ENCODE peak calls at places on chromosomes 13 and 19, in nine cellular contexts. One of them, this sample, is unnamed.

GRCh38 chr19:34662919-34663318 is 14.0 kb downstream of the SCGB2B2 start:
- DNase-seq in testis: no peak
- DNase-seq in ACHN: peak; percentile 23
- DNase-seq in NCI-H2029: peak; percentile 64
- DNase-seq in NCI-H1417: peak; percentile 14
- DNase-seq in stimulated activated CD4-positive, alpha-beta T cell treated with anti-CD3 and anti-CD28 coated beads, Interleukin-4, amount 100 ng/mL, for 24 hours: peak; percentile 24
- DNase-seq in RWPE1: peak; percentile 13
- DNase-seq in CD8-positive, alpha-beta memory T cell: peak; percentile 30
- DNase-seq in effector memory CD4-positive, alpha-beta T cell: peak; percentile 32
- DNase-seq in this sample: peak; percentile 65

GRCh38 chr19:54654447-54655321 is 8.1 kb upstream of the LILRB4 start:
- DNase-seq in testis: peak; percentile 21
- DNase-seq in ACHN: no peak
- DNase-seq in NCI-H2029: no peak
- DNase-seq in NCI-H1417: no peak
- DNase-seq in stimulated activated CD4-positive, alpha-beta T cell treated with anti-CD3 and anti-CD28 coated beads, Interleukin-4, amount 100 ng/mL, for 24 hours: no peak
- DNase-seq in RWPE1: no peak
- DNase-seq in CD8-positive, alpha-beta memory T cell: no peak
- DNase-seq in effector memory CD4-positive, alpha-beta T cell: no peak
- DNase-seq in this sample: peak; percentile 34

GRCh38 chr13:93847162-93847561 is 620.6 kb downstream of the GPC6 start:
- DNase-seq in testis: no peak
- DNase-seq in ACHN: peak; percentile 29
- DNase-seq in NCI-H2029: no peak
- DNase-seq in NCI-H1417: no peak
- DNase-seq in stimulated activated CD4-positive, alpha-beta T cell treated with anti-CD3 and anti-CD28 coated beads, Interleukin-4, amount 100 ng/mL, for 24 hours: no peak
- DNase-seq in RWPE1: peak; percentile 47
- DNase-seq in CD8-positive, alpha-beta memory T cell: no peak
- DNase-seq in effector memory CD4-positive, alpha-beta T cell: no peak
- DNase-seq in this sample: no peak

GRCh38 chr13:51728972-51729371 is 75.0 kb downstream of the DHRS12 start:
- DNase-seq in testis: no peak
- DNase-seq in ACHN: no peak
- DNase-seq in NCI-H2029: no peak
- DNase-seq in NCI-H1417: no peak
- DNase-seq in stimulated activated CD4-positive, alpha-beta T cell treated with anti-CD3 and anti-CD28 coated beads, Interleukin-4, amount 100 ng/mL, for 24 hours: no peak
- DNase-seq in RWPE1: peak; percentile 31
- DNase-seq in CD8-positive, alpha-beta memory T cell: no peak
- DNase-seq in effector memory CD4-positive, alpha-beta T cell: no peak
- DNase-seq in this sample: no peak

GRCh38 chr19:10815969-10816635 is 19.9 kb downstream of the TMED1 start:
- DNase-seq in testis: peak; percentile 12
- DNase-seq in ACHN: no peak
- DNase-seq in NCI-H2029: no peak
- DNase-seq in NCI-H1417: no peak
- DNase-seq in stimulated activated CD4-positive, alpha-beta T cell treated with anti-CD3 and anti-CD28 coated beads, Interleukin-4, amount 100 ng/mL, for 24 hours: no peak
- DNase-seq in RWPE1: no peak
- DNase-seq in CD8-positive, alpha-beta memory T cell: no peak
- DNase-seq in effector memory CD4-positive, alpha-beta T cell: no peak
- DNase-seq in this sample: no peak

GRCh38 chr13:25171517-25172302 is at the start of gene AMER2:
- DNase-seq in testis: peak; percentile 72
- DNase-seq in ACHN: no peak
- DNase-seq in NCI-H2029: peak; percentile 35
- DNase-seq in NCI-H1417: peak; percentile 24
- DNase-seq in stimulated activated CD4-positive, alpha-beta T cell treated with anti-CD3 and anti-CD28 coated beads, Interleukin-4, amount 100 ng/mL, for 24 hours: no peak
- DNase-seq in RWPE1: no peak
- DNase-seq in CD8-positive, alpha-beta memory T cell: no peak
- DNase-seq in effector memory CD4-positive, alpha-beta T cell: no peak
- DNase-seq in this sample: no peak

GRCh38 chr13:44108345-44108858 is 228.7 kb downstream of the LACC1 start:
- DNase-seq in testis: no peak
- DNase-seq in ACHN: no peak
- DNase-seq in NCI-H2029: no peak
- DNase-seq in NCI-H1417: no peak
- DNase-seq in stimulated activated CD4-positive, alpha-beta T cell treated with anti-CD3 and anti-CD28 coated beads, Interleukin-4, amount 100 ng/mL, for 24 hours: no peak
- DNase-seq in RWPE1: no peak
- DNase-seq in CD8-positive, alpha-beta memory T cell: no peak
- DNase-seq in effector memory CD4-positive, alpha-beta T cell: no peak
- DNase-seq in this sample: no peak

GRCh38 chr19:835201-835810 is 5.5 kb upstream of the PRTN3 start:
- DNase-seq in testis: no peak
- DNase-seq in ACHN: no peak
- DNase-seq in NCI-H2029: no peak
- DNase-seq in NCI-H1417: no peak
- DNase-seq in stimulated activated CD4-positive, alpha-beta T cell treated with anti-CD3 and anti-CD28 coated beads, Interleukin-4, amount 100 ng/mL, for 24 hours: no peak
- DNase-seq in RWPE1: no peak
- DNase-seq in CD8-positive, alpha-beta memory T cell: no peak
- DNase-seq in effector memory CD4-positive, alpha-beta T cell: no peak
- DNase-seq in this sample: no peak

GRCh38 chr13:48595330-48596127 is 58.2 kb upstream of the CYSLTR2 start:
- DNase-seq in testis: peak; percentile 84
- DNase-seq in ACHN: peak; percentile 65
- DNase-seq in NCI-H2029: no peak
- DNase-seq in NCI-H1417: peak; percentile 8
- DNase-seq in stimulated activated CD4-positive, alpha-beta T cell treated with anti-CD3 and anti-CD28 coated beads, Interleukin-4, amount 100 ng/mL, for 24 hours: peak; percentile 54
- DNase-seq in RWPE1: peak; percentile 52
- DNase-seq in CD8-positive, alpha-beta memory T cell: peak; percentile 10
- DNase-seq in effector memory CD4-positive, alpha-beta T cell: peak; percentile 35
- DNase-seq in this sample: peak; percentile 77

GRCh38 chr13:39665763-39666162 is 10.3 kb downstream of the COG6 start:
- DNase-seq in testis: no peak
- DNase-seq in ACHN: no peak
- DNase-seq in NCI-H2029: no peak
- DNase-seq in NCI-H1417: no peak
- DNase-seq in stimulated activated CD4-positive, alpha-beta T cell treated with anti-CD3 and anti-CD28 coated beads, Interleukin-4, amount 100 ng/mL, for 24 hours: no peak
- DNase-seq in RWPE1: no peak
- DNase-seq in CD8-positive, alpha-beta memory T cell: no peak
- DNase-seq in effector memory CD4-positive, alpha-beta T cell: no peak
- DNase-seq in this sample: no peak

GRCh38 chr19:17322854-17323253 is 11.8 kb downstream of the ANO8 start:
- DNase-seq in testis: no peak
- DNase-seq in ACHN: no peak
- DNase-seq in NCI-H2029: no peak
- DNase-seq in NCI-H1417: no peak
- DNase-seq in stimulated activated CD4-positive, alpha-beta T cell treated with anti-CD3 and anti-CD28 coated beads, Interleukin-4, amount 100 ng/mL, for 24 hours: no peak
- DNase-seq in RWPE1: no peak
- DNase-seq in CD8-positive, alpha-beta memory T cell: no peak
- DNase-seq in effector memory CD4-positive, alpha-beta T cell: no peak
- DNase-seq in this sample: no peak

GRCh38 chr13:30802953-30803478 is 67.7 kb downstream of the ALOX5AP start:
- DNase-seq in testis: peak; percentile 94
- DNase-seq in ACHN: peak; percentile 72
- DNase-seq in NCI-H2029: peak; percentile 44
- DNase-seq in NCI-H1417: peak; percentile 74
- DNase-seq in stimulated activated CD4-positive, alpha-beta T cell treated with anti-CD3 and anti-CD28 coated beads, Interleukin-4, amount 100 ng/mL, for 24 hours: peak; percentile 85
- DNase-seq in RWPE1: peak; percentile 77
- DNase-seq in CD8-positive, alpha-beta memory T cell: peak; percentile 69
- DNase-seq in effector memory CD4-positive, alpha-beta T cell: peak; percentile 67
- DNase-seq in this sample: peak; percentile 85

GRCh38 chr19:34193439-34193838 is 21.1 kb downstream of the LSM14A start:
- DNase-seq in testis: no peak
- DNase-seq in ACHN: no peak
- DNase-seq in NCI-H2029: no peak
- DNase-seq in NCI-H1417: no peak
- DNase-seq in stimulated activated CD4-positive, alpha-beta T cell treated with anti-CD3 and anti-CD28 coated beads, Interleukin-4, amount 100 ng/mL, for 24 hours: no peak
- DNase-seq in RWPE1: no peak
- DNase-seq in CD8-positive, alpha-beta memory T cell: no peak
- DNase-seq in effector memory CD4-positive, alpha-beta T cell: no peak
- DNase-seq in this sample: no peak

GRCh38 chr13:95603887-95604533 is 40.5 kb downstream of the DZIP1 start:
- DNase-seq in testis: no peak
- DNase-seq in ACHN: no peak
- DNase-seq in NCI-H2029: peak; percentile 27
- DNase-seq in NCI-H1417: no peak
- DNase-seq in stimulated activated CD4-positive, alpha-beta T cell treated with anti-CD3 and anti-CD28 coated beads, Interleukin-4, amount 100 ng/mL, for 24 hours: no peak
- DNase-seq in RWPE1: peak; percentile 85
- DNase-seq in CD8-positive, alpha-beta memory T cell: no peak
- DNase-seq in effector memory CD4-positive, alpha-beta T cell: no peak
- DNase-seq in this sample: no peak

GRCh38 chr19:17209126-17210036 is 5.8 kb upstream of the USE1 start:
- DNase-seq in testis: peak; percentile 76
- DNase-seq in ACHN: peak; percentile 16
- DNase-seq in NCI-H2029: peak; percentile 6
- DNase-seq in NCI-H1417: no peak
- DNase-seq in stimulated activated CD4-positive, alpha-beta T cell treated with anti-CD3 and anti-CD28 coated beads, Interleukin-4, amount 100 ng/mL, for 24 hours: peak; percentile 42
- DNase-seq in RWPE1: peak; percentile 51
- DNase-seq in CD8-positive, alpha-beta memory T cell: peak; percentile 21
- DNase-seq in effector memory CD4-positive, alpha-beta T cell: peak; percentile 18
- DNase-seq in this sample: peak; percentile 74

GRCh38 chr19:33394006-33394722 is 20.7 kb downstream of the CEBPG start:
- DNase-seq in testis: no peak
- DNase-seq in ACHN: no peak
- DNase-seq in NCI-H2029: no peak
- DNase-seq in NCI-H1417: no peak
- DNase-seq in stimulated activated CD4-positive, alpha-beta T cell treated with anti-CD3 and anti-CD28 coated beads, Interleukin-4, amount 100 ng/mL, for 24 hours: no peak
- DNase-seq in RWPE1: peak; percentile 66
- DNase-seq in CD8-positive, alpha-beta memory T cell: no peak
- DNase-seq in effector memory CD4-positive, alpha-beta T cell: no peak
- DNase-seq in this sample: no peak

GRCh38 chr19:49997709-49998108 is 27.5 kb downstream of the VRK3 start:
- DNase-seq in testis: peak; percentile 37
- DNase-seq in ACHN: peak; percentile 48
- DNase-seq in NCI-H2029: peak; percentile 16
- DNase-seq in NCI-H1417: peak; percentile 21
- DNase-seq in stimulated activated CD4-positive, alpha-beta T cell treated with anti-CD3 and anti-CD28 coated beads, Interleukin-4, amount 100 ng/mL, for 24 hours: peak; percentile 14
- DNase-seq in RWPE1: peak; percentile 59
- DNase-seq in CD8-positive, alpha-beta memory T cell: no peak
- DNase-seq in effector memory CD4-positive, alpha-beta T cell: no peak
- DNase-seq in this sample: peak; percentile 37

GRCh38 chr19:16928916-16929315 is 40.1 kb downstream of the F2RL3 start:
- DNase-seq in testis: no peak
- DNase-seq in ACHN: no peak
- DNase-seq in NCI-H2029: no peak
- DNase-seq in NCI-H1417: no peak
- DNase-seq in stimulated activated CD4-positive, alpha-beta T cell treated with anti-CD3 and anti-CD28 coated beads, Interleukin-4, amount 100 ng/mL, for 24 hours: no peak
- DNase-seq in RWPE1: no peak
- DNase-seq in CD8-positive, alpha-beta memory T cell: no peak
- DNase-seq in effector memory CD4-positive, alpha-beta T cell: no peak
- DNase-seq in this sample: no peak

GRCh38 chr13:111614009-111614408 is 293.6 kb downstream of the TEX29 start:
- DNase-seq in testis: no peak
- DNase-seq in ACHN: no peak
- DNase-seq in NCI-H2029: peak; percentile 34
- DNase-seq in NCI-H1417: no peak
- DNase-seq in stimulated activated CD4-positive, alpha-beta T cell treated with anti-CD3 and anti-CD28 coated beads, Interleukin-4, amount 100 ng/mL, for 24 hours: no peak
- DNase-seq in RWPE1: no peak
- DNase-seq in CD8-positive, alpha-beta memory T cell: no peak
- DNase-seq in effector memory CD4-positive, alpha-beta T cell: no peak
- DNase-seq in this sample: no peak

GRCh38 chr19:50983625-50984292 is at the start of gene KLK7:
- DNase-seq in testis: no peak
- DNase-seq in ACHN: no peak
- DNase-seq in NCI-H2029: no peak
- DNase-seq in NCI-H1417: no peak
- DNase-seq in stimulated activated CD4-positive, alpha-beta T cell treated with anti-CD3 and anti-CD28 coated beads, Interleukin-4, amount 100 ng/mL, for 24 hours: no peak
- DNase-seq in RWPE1: no peak
- DNase-seq in CD8-positive, alpha-beta memory T cell: no peak
- DNase-seq in effector memory CD4-positive, alpha-beta T cell: no peak
- DNase-seq in this sample: no peak

GRCh38 chr13:111629016-111629415 is 308.6 kb downstream of the TEX29 start:
- DNase-seq in testis: no peak
- DNase-seq in ACHN: no peak
- DNase-seq in NCI-H2029: no peak
- DNase-seq in NCI-H1417: no peak
- DNase-seq in stimulated activated CD4-positive, alpha-beta T cell treated with anti-CD3 and anti-CD28 coated beads, Interleukin-4, amount 100 ng/mL, for 24 hours: no peak
- DNase-seq in RWPE1: no peak
- DNase-seq in CD8-positive, alpha-beta memory T cell: no peak
- DNase-seq in effector memory CD4-positive, alpha-beta T cell: no peak
- DNase-seq in this sample: no peak

GRCh38 chr19:51398096-51398704 is 7.8 kb upstream of the C19orf84 start:
- DNase-seq in testis: no peak
- DNase-seq in ACHN: peak; percentile 30
- DNase-seq in NCI-H2029: no peak
- DNase-seq in NCI-H1417: no peak
- DNase-seq in stimulated activated CD4-positive, alpha-beta T cell treated with anti-CD3 and anti-CD28 coated beads, Interleukin-4, amount 100 ng/mL, for 24 hours: no peak
- DNase-seq in RWPE1: peak; percentile 29
- DNase-seq in CD8-positive, alpha-beta memory T cell: no peak
- DNase-seq in effector memory CD4-positive, alpha-beta T cell: no peak
- DNase-seq in this sample: no peak

GRCh38 chr19:812049-812816 is 9.5 kb downstream of the PLPPR3 start:
- DNase-seq in testis: no peak
- DNase-seq in ACHN: no peak
- DNase-seq in NCI-H2029: no peak
- DNase-seq in NCI-H1417: no peak
- DNase-seq in stimulated activated CD4-positive, alpha-beta T cell treated with anti-CD3 and anti-CD28 coated beads, Interleukin-4, amount 100 ng/mL, for 24 hours: no peak
- DNase-seq in RWPE1: no peak
- DNase-seq in CD8-positive, alpha-beta memory T cell: no peak
- DNase-seq in effector memory CD4-positive, alpha-beta T cell: no peak
- DNase-seq in this sample: no peak

GRCh38 chr19:1067341-1068103 is 555 bp downstream of the ARHGAP45 start:
- DNase-seq in testis: no peak
- DNase-seq in ACHN: no peak
- DNase-seq in NCI-H2029: no peak
- DNase-seq in NCI-H1417: no peak
- DNase-seq in stimulated activated CD4-positive, alpha-beta T cell treated with anti-CD3 and anti-CD28 coated beads, Interleukin-4, amount 100 ng/mL, for 24 hours: peak; percentile 68
- DNase-seq in RWPE1: no peak
- DNase-seq in CD8-positive, alpha-beta memory T cell: peak; percentile 78
- DNase-seq in effector memory CD4-positive, alpha-beta T cell: peak; percentile 71
- DNase-seq in this sample: no peak

GRCh38 chr19:4086336-4086953 is 19.7 kb upstream of the ZBTB7A start:
- DNase-seq in testis: no peak
- DNase-seq in ACHN: no peak
- DNase-seq in NCI-H2029: no peak
- DNase-seq in NCI-H1417: no peak
- DNase-seq in stimulated activated CD4-positive, alpha-beta T cell treated with anti-CD3 and anti-CD28 coated beads, Interleukin-4, amount 100 ng/mL, for 24 hours: no peak
- DNase-seq in RWPE1: no peak
- DNase-seq in CD8-positive, alpha-beta memory T cell: no peak
- DNase-seq in effector memory CD4-positive, alpha-beta T cell: no peak
- DNase-seq in this sample: no peak

GRCh38 chr19:14085309-14085995 is at the start of gene C19orf67:
- DNase-seq in testis: no peak
- DNase-seq in ACHN: no peak
- DNase-seq in NCI-H2029: no peak
- DNase-seq in NCI-H1417: no peak
- DNase-seq in stimulated activated CD4-positive, alpha-beta T cell treated with anti-CD3 and anti-CD28 coated beads, Interleukin-4, amount 100 ng/mL, for 24 hours: no peak
- DNase-seq in RWPE1: no peak
- DNase-seq in CD8-positive, alpha-beta memory T cell: no peak
- DNase-seq in effector memory CD4-positive, alpha-beta T cell: no peak
- DNase-seq in this sample: no peak

GRCh38 chr19:19737559-19738332 is 4.8 kb upstream of the ZNF14 start:
- DNase-seq in testis: no peak
- DNase-seq in ACHN: no peak
- DNase-seq in NCI-H2029: no peak
- DNase-seq in NCI-H1417: no peak
- DNase-seq in stimulated activated CD4-positive, alpha-beta T cell treated with anti-CD3 and anti-CD28 coated beads, Interleukin-4, amount 100 ng/mL, for 24 hours: no peak
- DNase-seq in RWPE1: no peak
- DNase-seq in CD8-positive, alpha-beta memory T cell: no peak
- DNase-seq in effector memory CD4-positive, alpha-beta T cell: no peak
- DNase-seq in this sample: no peak

GRCh38 chr13:40786568-40786996 is 2.8 kb upstream of the SLC25A15 start:
- DNase-seq in testis: no peak
- DNase-seq in ACHN: no peak
- DNase-seq in NCI-H2029: no peak
- DNase-seq in NCI-H1417: no peak
- DNase-seq in stimulated activated CD4-positive, alpha-beta T cell treated with anti-CD3 and anti-CD28 coated beads, Interleukin-4, amount 100 ng/mL, for 24 hours: no peak
- DNase-seq in RWPE1: no peak
- DNase-seq in CD8-positive, alpha-beta memory T cell: no peak
- DNase-seq in effector memory CD4-positive, alpha-beta T cell: no peak
- DNase-seq in this sample: no peak

GRCh38 chr13:99312493-99312883 is 5.3 kb upstream of the GPR183 start:
- DNase-seq in testis: peak; percentile 53
- DNase-seq in ACHN: peak; percentile 92
- DNase-seq in NCI-H2029: no peak
- DNase-seq in NCI-H1417: no peak
- DNase-seq in stimulated activated CD4-positive, alpha-beta T cell treated with anti-CD3 and anti-CD28 coated beads, Interleukin-4, amount 100 ng/mL, for 24 hours: no peak
- DNase-seq in RWPE1: no peak
- DNase-seq in CD8-positive, alpha-beta memory T cell: no peak
- DNase-seq in effector memory CD4-positive, alpha-beta T cell: no peak
- DNase-seq in this sample: no peak

GRCh38 chr19:33040994-33041827 is 23.5 kb downstream of the RHPN2 start:
- DNase-seq in testis: no peak
- DNase-seq in ACHN: peak; percentile 95
- DNase-seq in NCI-H2029: no peak
- DNase-seq in NCI-H1417: no peak
- DNase-seq in stimulated activated CD4-positive, alpha-beta T cell treated with anti-CD3 and anti-CD28 coated beads, Interleukin-4, amount 100 ng/mL, for 24 hours: no peak
- DNase-seq in RWPE1: peak; percentile 70
- DNase-seq in CD8-positive, alpha-beta memory T cell: no peak
- DNase-seq in effector memory CD4-positive, alpha-beta T cell: no peak
- DNase-seq in this sample: no peak

GRCh38 chr13:32264407-32264806 is 50.8 kb downstream of the ZAR1L start:
- DNase-seq in testis: peak; percentile 34
- DNase-seq in ACHN: no peak
- DNase-seq in NCI-H2029: no peak
- DNase-seq in NCI-H1417: no peak
- DNase-seq in stimulated activated CD4-positive, alpha-beta T cell treated with anti-CD3 and anti-CD28 coated beads, Interleukin-4, amount 100 ng/mL, for 24 hours: no peak
- DNase-seq in RWPE1: no peak
- DNase-seq in CD8-positive, alpha-beta memory T cell: no peak
- DNase-seq in effector memory CD4-positive, alpha-beta T cell: no peak
- DNase-seq in this sample: no peak